ENCODE peak calls at places on chromosome 11, in six cellular contexts. One of them, this sample, is unnamed.

GRCh38 chr11:69424748-69425147 is 56.7 kb upstream of the LINC01488 start:
- DNase-seq in HEK293T: no peak
- DNase-seq in pancreas: no peak
- DNase-seq in activated CD4-positive, alpha-beta T cell treated with anti-CD3 and anti-CD28 coated beads for 4 hours: no peak
- DNase-seq in effector memory CD8-positive, alpha-beta T cell: no peak
- DNase-seq in cardiac muscle cell: no peak
- DNase-seq in this sample: no peak

GRCh38 chr11:8744423-8744822 is 61.8 kb downstream of the RPL27A start:
- DNase-seq in HEK293T: no peak
- DNase-seq in pancreas: no peak
- DNase-seq in activated CD4-positive, alpha-beta T cell treated with anti-CD3 and anti-CD28 coated beads for 4 hours: no peak
- DNase-seq in effector memory CD8-positive, alpha-beta T cell: no peak
- DNase-seq in cardiac muscle cell: no peak
- DNase-seq in this sample: no peak

GRCh38 chr11:112128483-112129121 is 35.3 kb downstream of the IL18 start:
- DNase-seq in HEK293T: no peak
- DNase-seq in pancreas: peak; percentile 21
- DNase-seq in activated CD4-positive, alpha-beta T cell treated with anti-CD3 and anti-CD28 coated beads for 4 hours: no peak
- DNase-seq in effector memory CD8-positive, alpha-beta T cell: no peak
- DNase-seq in cardiac muscle cell: peak; percentile 62
- DNase-seq in this sample: no peak

GRCh38 chr11:131737357-131737756 is 366.9 kb downstream of the NTM start:
- DNase-seq in HEK293T: no peak
- DNase-seq in pancreas: no peak
- DNase-seq in activated CD4-positive, alpha-beta T cell treated with anti-CD3 and anti-CD28 coated beads for 4 hours: no peak
- DNase-seq in effector memory CD8-positive, alpha-beta T cell: no peak
- DNase-seq in cardiac muscle cell: peak; percentile 25
- DNase-seq in this sample: no peak

GRCh38 chr11:13983081-13983751 is 20.7 kb downstream of the SPON1 start:
- DNase-seq in HEK293T: peak; percentile 23
- DNase-seq in pancreas: no peak
- DNase-seq in activated CD4-positive, alpha-beta T cell treated with anti-CD3 and anti-CD28 coated beads for 4 hours: no peak
- DNase-seq in effector memory CD8-positive, alpha-beta T cell: no peak
- DNase-seq in cardiac muscle cell: no peak
- DNase-seq in this sample: no peak

GRCh38 chr11:72278911-72279310 is 34.9 kb upstream of the PHOX2A start:
- DNase-seq in HEK293T: no peak
- DNase-seq in pancreas: no peak
- DNase-seq in activated CD4-positive, alpha-beta T cell treated with anti-CD3 and anti-CD28 coated beads for 4 hours: no peak
- DNase-seq in effector memory CD8-positive, alpha-beta T cell: no peak
- DNase-seq in cardiac muscle cell: peak; percentile 36
- DNase-seq in this sample: no peak

GRCh38 chr11:114180301-114181055 is 115.7 kb upstream of the NNMT start:
- DNase-seq in HEK293T: no peak
- DNase-seq in pancreas: peak; percentile 82
- DNase-seq in activated CD4-positive, alpha-beta T cell treated with anti-CD3 and anti-CD28 coated beads for 4 hours: no peak
- DNase-seq in effector memory CD8-positive, alpha-beta T cell: no peak
- DNase-seq in cardiac muscle cell: peak; percentile 36
- DNase-seq in this sample: peak; percentile 33

GRCh38 chr11:7019500-7020182 is 505 bp downstream of the ZNF214 start:
- DNase-seq in HEK293T: peak; percentile 29
- DNase-seq in pancreas: no peak
- DNase-seq in activated CD4-positive, alpha-beta T cell treated with anti-CD3 and anti-CD28 coated beads for 4 hours: no peak
- DNase-seq in effector memory CD8-positive, alpha-beta T cell: no peak
- DNase-seq in cardiac muscle cell: peak; percentile 42
- DNase-seq in this sample: no peak

GRCh38 chr11:66976048-66976467 is 954 bp downstream of the C11orf86 start:
- DNase-seq in HEK293T: peak; percentile 67
- DNase-seq in pancreas: no peak
- DNase-seq in activated CD4-positive, alpha-beta T cell treated with anti-CD3 and anti-CD28 coated beads for 4 hours: peak; percentile 25
- DNase-seq in effector memory CD8-positive, alpha-beta T cell: no peak
- DNase-seq in cardiac muscle cell: peak; percentile 43
- DNase-seq in this sample: peak; percentile 40

GRCh38 chr11:122671270-122671906 is 15.9 kb downstream of the UBASH3B start:
- DNase-seq in HEK293T: no peak
- DNase-seq in pancreas: no peak
- DNase-seq in activated CD4-positive, alpha-beta T cell treated with anti-CD3 and anti-CD28 coated beads for 4 hours: no peak
- DNase-seq in effector memory CD8-positive, alpha-beta T cell: no peak
- DNase-seq in cardiac muscle cell: peak; percentile 16
- DNase-seq in this sample: no peak

GRCh38 chr11:35040221-35040942 is 98.6 kb upstream of the CD44 start:
- DNase-seq in HEK293T: no peak
- DNase-seq in pancreas: peak; percentile 40
- DNase-seq in activated CD4-positive, alpha-beta T cell treated with anti-CD3 and anti-CD28 coated beads for 4 hours: peak; percentile 63
- DNase-seq in effector memory CD8-positive, alpha-beta T cell: peak; percentile 58
- DNase-seq in cardiac muscle cell: peak; percentile 53
- DNase-seq in this sample: peak; percentile 79

GRCh38 chr11:74147199-74147929 is 23.4 kb downstream of the C2CD3 start:
- DNase-seq in HEK293T: no peak
- DNase-seq in pancreas: no peak
- DNase-seq in activated CD4-positive, alpha-beta T cell treated with anti-CD3 and anti-CD28 coated beads for 4 hours: no peak
- DNase-seq in effector memory CD8-positive, alpha-beta T cell: no peak
- DNase-seq in cardiac muscle cell: peak; percentile 21
- DNase-seq in this sample: no peak

GRCh38 chr11:47705722-47706121 is 9.4 kb downstream of the AGBL2 start:
- DNase-seq in HEK293T: no peak
- DNase-seq in pancreas: no peak
- DNase-seq in activated CD4-positive, alpha-beta T cell treated with anti-CD3 and anti-CD28 coated beads for 4 hours: no peak
- DNase-seq in effector memory CD8-positive, alpha-beta T cell: no peak
- DNase-seq in cardiac muscle cell: no peak
- DNase-seq in this sample: no peak